ENCODE peak calls at places on chromosomes 11 and 22, in ten cellular contexts. P is GM23338, Z is brain microvascular endothelial cell, J is RWPE1, X is body of pancreas, F is GM04504, K is CD14-positive monocyte, E is hippocampal formation, S is ELF-1, R is IMR-90. O is an unnamed sample.

GRCh38 chr11:59012106-59012941 is 73.0 kb downstream of the GLYATL1 start:
- DNase-seq in P (no peak), Z (no peak), J (no peak), X (no peak), F (no peak), K (no peak), E (no peak), S (peak; percentile 2), R (no peak), O (no peak)

GRCh38 chr22:24465566-24465965 is 29.6 kb upstream of the UPB1 start:
- DNase-seq in P (no peak), Z (peak; percentile 95), J (no peak), X (no peak), F (no peak), K (no peak), E (no peak), S (no peak), R (peak; percentile 94), O (no peak)

GRCh38 chr11:17430616-17431015 is 42.2 kb upstream of the KCNJ11 start:
- DNase-seq in P (no peak), Z (no peak), J (no peak), X (no peak), F (no peak), K (no peak), E (no peak), S (no peak), R (no peak), O (no peak)

GRCh38 chr22:19687561-19688300 is 26.6 kb upstream of the SEPTIN5 start:
- DNase-seq in P (no peak), Z (no peak), J (no peak), X (no peak), F (no peak), K (peak; percentile 71), E (no peak), S (no peak), R (no peak), O (no peak)

GRCh38 chr22:28148816-28149465 is 229.9 kb upstream of the PITPNB start:
- DNase-seq in P (no peak), Z (no peak), J (no peak), X (no peak), F (no peak), K (no peak), E (no peak), S (no peak), R (no peak), O (no peak)

GRCh38 chr22:37472418-37473006 is 13.7 kb downstream of the MFNG start:
- DNase-seq in P (peak; percentile 81), Z (no peak), J (peak; percentile 32), X (peak; percentile 55), F (no peak), K (no peak), E (no peak), S (peak; percentile 54), R (peak; percentile 28), O (no peak)

GRCh38 chr22:49148895-49149418 is 678.7 kb downstream of the BRD1 start:
- DNase-seq in P (no peak), Z (no peak), J (no peak), X (no peak), F (no peak), K (no peak), E (no peak), S (no peak), R (no peak), O (no peak)

GRCh38 chr11:10503777-10504176 is 37.2 kb downstream of the RNF141 start:
- DNase-seq in P (no peak), Z (no peak), J (no peak), X (no peak), F (no peak), K (peak; percentile 67), E (no peak), S (no peak), R (no peak), O (no peak)

GRCh38 chr11:94877446-94878200 is 95.7 kb downstream of the CWC15 start:
- DNase-seq in P (no peak), Z (peak; percentile 28), J (no peak), X (no peak), F (no peak), K (no peak), E (no peak), S (no peak), R (no peak), O (no peak)

GRCh38 chr11:48123934-48124755 is 92.5 kb upstream of the OR4B1 start:
- DNase-seq in P (no peak), Z (no peak), J (no peak), X (no peak), F (no peak), K (no peak), E (no peak), S (no peak), R (no peak), O (no peak)

GRCh38 chr11:117888140-117888561 is 11.7 kb upstream of the FXYD6 start:
- DNase-seq in P (no peak), Z (no peak), J (no peak), X (no peak), F (no peak), K (no peak), E (no peak), S (peak; percentile 36), R (no peak), O (no peak)

GRCh38 chr11:85628771-85629341 is 463 bp downstream of the TMEM126B start:
- DNase-seq in P (peak; percentile 8), Z (no peak), J (no peak), X (no peak), F (no peak), K (no peak), E (no peak), S (no peak), R (peak; percentile 8), O (no peak)

GRCh38 chr11:115645631-115646271 is 141.5 kb upstream of the CADM1 start:
- DNase-seq in P (peak; percentile 85), Z (no peak), J (no peak), X (no peak), F (no peak), K (no peak), E (peak; percentile 43), S (peak; percentile 89), R (no peak), O (no peak)

GRCh38 chr11:65113839-65114238 is 2.2 kb downstream of the TM7SF2 start:
- DNase-seq in P (no peak), Z (no peak), J (no peak), X (peak; percentile 82), F (no peak), K (no peak), E (no peak), S (no peak), R (no peak), O (no peak)

GRCh38 chr11:11865449-11865848 is 23.7 kb downstream of the USP47 start:
- DNase-seq in P (no peak), Z (no peak), J (no peak), X (no peak), F (no peak), K (no peak), E (no peak), S (no peak), R (no peak), O (no peak)

GRCh38 chr11:18696638-18697225 is 1.8 kb upstream of the TMEM86A start:
- DNase-seq in P (no peak), Z (peak; percentile 37), J (no peak), X (no peak), F (no peak), K (no peak), E (no peak), S (no peak), R (peak; percentile 57), O (no peak)

GRCh38 chr22:35805466-35805865 is 87.8 kb downstream of the APOL5 start:
- DNase-seq in P (no peak), Z (no peak), J (no peak), X (no peak), F (no peak), K (no peak), E (no peak), S (no peak), R (no peak), O (no peak)

GRCh38 chr11:86244063-86244521 is 461 bp upstream of the EED start:
- DNase-seq in P (peak; percentile 95), Z (peak; percentile 79), J (peak; percentile 95), X (peak; percentile 91), F (no peak), K (peak; percentile 77), E (no peak), S (peak; percentile 92), R (peak; percentile 84), O (peak; percentile 80)

GRCh38 chr22:27246558-27246957 is 555.0 kb downstream of the MN1 start:
- DNase-seq in P (no peak), Z (no peak), J (no peak), X (no peak), F (no peak), K (no peak), E (no peak), S (no peak), R (no peak), O (no peak)

GRCh38 chr11:120431633-120432032 is 79.9 kb upstream of the GRIK4 start:
- DNase-seq in P (peak; percentile 67), Z (peak; percentile 62), J (peak; percentile 34), X (no peak), F (no peak), K (no peak), E (no peak), S (peak; percentile 1), R (peak; percentile 72), O (no peak)

GRCh38 chr11:70332567-70332966 is 62.1 kb downstream of the PPFIA1 start:
- DNase-seq in P (no peak), Z (no peak), J (no peak), X (no peak), F (no peak), K (no peak), E (no peak), S (no peak), R (no peak), O (no peak)

GRCh38 chr22:19942886-19943664 is 1.5 kb upstream of the TXNRD2 start:
- DNase-seq in P (no peak), Z (peak; percentile 87), J (peak; percentile 47), X (peak; percentile 55), F (peak; percentile 84), K (no peak), E (no peak), S (peak; percentile 46), R (peak; percentile 94), O (no peak)

GRCh38 chr11:2791521-2792375 is 92.0 kb upstream of the KCNQ1OT1 start:
- DNase-seq in P (peak; percentile 66), Z (no peak), J (no peak), X (peak; percentile 30), F (no peak), K (peak; percentile 38), E (no peak), S (no peak), R (no peak), O (no peak)

GRCh38 chr22:37822079-37822833 is 926 bp upstream of the GALR3 start:
- DNase-seq in P (peak; percentile 76), Z (no peak), J (no peak), X (no peak), F (no peak), K (no peak), E (no peak), S (peak; percentile 52), R (no peak), O (no peak)

GRCh38 chr11:45017329-45017728 is 66.6 kb upstream of the TP53I11 start:
- DNase-seq in P (peak; percentile 77), Z (no peak), J (no peak), X (no peak), F (no peak), K (no peak), E (no peak), S (peak; percentile 64), R (no peak), O (no peak)

GRCh38 chr11:78470861-78471442 is 53.3 kb upstream of the GAB2 start:
- DNase-seq in P (no peak), Z (no peak), J (no peak), X (no peak), F (no peak), K (no peak), E (no peak), S (no peak), R (no peak), O (no peak)

GRCh38 chr11:17979770-17980371 is 33.0 kb downstream of the SERGEF start:
- DNase-seq in P (peak; percentile 81), Z (no peak), J (peak; percentile 64), X (peak; percentile 29), F (no peak), K (no peak), E (no peak), S (peak; percentile 78), R (peak; percentile 5), O (no peak)

GRCh38 chr11:33622231-33622630 is 78.4 kb downstream of the C11orf91 start:
- DNase-seq in P (no peak), Z (peak; percentile 57), J (no peak), X (no peak), F (no peak), K (no peak), E (no peak), S (no peak), R (peak; percentile 63), O (no peak)